ENCODE peak calls at places on chromosomes 5 and 9, in six cellular contexts. X, T, B, Y, O and K are unnamed samples.

GRCh38 chr5:112635276-112635675 is 102.4 kb upstream of the APC start:
- DNase-seq in X (peak; percentile 2), T (no peak), B (no peak), Y (peak; percentile 6), O (no peak), K (no peak)

GRCh38 chr5:174320051-174320450 is 274.5 kb downstream of the NSG2 start:
- DNase-seq in X (no peak), T (no peak), B (no peak), Y (no peak), O (peak; percentile 41), K (no peak)

GRCh38 chr9:131394464-131395026 is 659 bp downstream of the PRRC2B start:
- DNase-seq in X (no peak), T (peak; percentile 67), B (peak; percentile 77), Y (peak; percentile 52), O (peak; percentile 66), K (no peak)

GRCh38 chr9:27838876-27839275 is 265.6 kb upstream of the C9orf72 start:
- DNase-seq in X (no peak), T (no peak), B (no peak), Y (no peak), O (no peak), K (no peak)

GRCh38 chr5:116766470-116766947 is 191.9 kb upstream of the SEMA6A start:
- DNase-seq in X (peak; percentile 86), T (peak; percentile 15), B (peak; percentile 77), Y (peak; percentile 92), O (peak; percentile 58), K (peak; percentile 97)

GRCh38 chr5:142360051-142360498 is 35.3 kb upstream of the SPRY4 start:
- DNase-seq in X (no peak), T (no peak), B (no peak), Y (no peak), O (peak; percentile 77), K (no peak)

GRCh38 chr5:151319334-151319733 is 15.8 kb upstream of the SLC36A3 start:
- DNase-seq in X (peak; percentile 14), T (peak; percentile 35), B (peak; percentile 73), Y (peak; percentile 52), O (peak; percentile 67), K (peak; percentile 0)

GRCh38 chr5:178460598-178461425 is 129.4 kb downstream of the COL23A1 start:
- DNase-seq in X (peak; percentile 3), T (peak; percentile 84), B (no peak), Y (peak; percentile 22), O (peak; percentile 98), K (peak; percentile 7)

GRCh38 chr9:97632406-97632991 is 669 bp downstream of the TSTD2 start:
- DNase-seq in X (peak; percentile 80), T (no peak), B (peak; percentile 86), Y (peak; percentile 85), O (peak; percentile 84), K (no peak)

GRCh38 chr9:97635026-97635425 is 1.4 kb downstream of the NCBP1 start:
- DNase-seq in X (no peak), T (no peak), B (no peak), Y (no peak), O (no peak), K (no peak)

GRCh38 chr9:97636903-97637302 is 3.3 kb downstream of the NCBP1 start:
- DNase-seq in X (no peak), T (no peak), B (no peak), Y (no peak), O (no peak), K (no peak)

GRCh38 chr9:97632992-97633858 is at the start of the genes NCBP1 and TSTD2:
- DNase-seq in X (peak; percentile 95), T (peak; percentile 97), B (peak; percentile 99), Y (peak; percentile 99), O (peak; percentile 98), K (peak; percentile 99)

GRCh38 chr9:97633859-97634485 is 351 bp downstream of the NCBP1 start:
- DNase-seq in X (no peak), T (no peak), B (no peak), Y (no peak), O (no peak), K (no peak)
- TF ChIP-seq CTCF in X (no peak), T (no peak), B (no peak), Y (no peak), O (no peak), K (no peak)

DNA sequence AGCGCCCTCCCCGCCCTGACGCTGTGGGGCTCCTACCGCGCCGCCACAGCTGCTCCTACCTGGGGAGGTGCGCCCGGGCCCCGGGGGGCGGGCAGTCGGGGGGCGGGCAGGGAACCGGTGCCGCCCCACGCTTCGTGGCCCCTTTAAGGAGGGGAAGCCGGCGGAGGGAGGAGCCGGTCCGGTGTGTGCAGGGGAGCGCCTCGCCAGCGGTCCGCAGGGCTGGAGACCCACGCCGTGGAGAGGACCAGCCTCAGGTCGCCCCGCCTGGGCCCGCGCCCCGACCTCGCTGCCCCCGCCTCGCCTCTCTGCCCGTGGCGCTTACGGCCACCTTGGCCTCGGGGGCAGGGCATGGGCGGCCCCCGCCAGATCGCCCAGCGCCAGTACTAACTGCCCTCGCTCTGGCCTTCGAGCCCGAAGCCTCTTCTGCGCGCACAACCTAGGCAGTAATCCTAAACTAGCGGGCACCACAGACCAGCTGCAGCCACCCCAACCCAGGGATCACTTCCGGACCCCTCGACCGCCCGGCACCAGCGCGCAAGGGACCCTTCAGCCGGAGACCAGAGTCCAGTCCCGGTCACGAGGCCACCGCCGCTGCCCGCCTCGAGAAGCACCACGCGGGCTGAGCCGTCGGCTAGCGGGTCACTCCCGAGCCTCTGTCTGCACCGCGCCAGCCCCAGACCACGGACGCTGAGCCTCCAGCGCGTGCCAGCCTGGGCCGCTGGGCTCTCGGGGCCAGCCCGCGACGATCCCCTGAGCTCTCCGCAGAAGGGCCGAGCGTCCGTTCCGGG is at the start of gene FOXE1:
- DNase-seq in X (no peak), T (no peak), B (no peak), Y (no peak), O (peak; percentile 78), K (no peak)
- H3K4me3 ChIP-seq in X (no peak within 1 kb of the TSS), T (peak within 1 kb of the TSS; percentile 35), B (no peak within 1 kb of the TSS), Y (peak within 1 kb of the TSS; percentile 10), O (peak within 1 kb of the TSS; percentile 32), K (no peak within 1 kb of the TSS)

GRCh38 chr9:4548796-4549725 is 58.8 kb downstream of the SLC1A1 start:
- DNase-seq in X (peak; percentile 4), T (peak; percentile 32), B (no peak), Y (peak; percentile 6), O (peak; percentile 92), K (no peak)
- TF ChIP-seq CTCF in X (peak; percentile 30), T (peak; percentile 44), B (no peak), Y (peak; percentile 52), O (peak; percentile 93), K (peak; percentile 29)

DNA sequence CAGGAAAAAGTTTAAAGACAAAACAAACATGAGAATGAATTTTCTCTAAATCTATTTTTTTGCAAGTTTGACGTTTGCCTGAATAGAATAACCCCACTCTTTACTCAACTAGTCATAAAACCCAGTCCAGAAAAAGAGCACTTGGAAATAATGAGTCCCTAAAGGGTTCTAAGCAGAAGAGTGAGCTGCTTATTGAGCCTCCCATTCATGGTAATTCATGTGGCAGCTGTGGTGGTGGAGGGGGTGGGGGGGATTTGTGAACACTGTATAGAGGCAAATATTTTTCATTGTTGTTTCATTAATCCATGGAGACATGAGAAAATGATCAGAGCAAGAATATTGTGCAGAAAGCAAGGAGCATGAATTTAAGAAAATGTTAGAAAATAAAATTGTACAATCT is 1279.2 kb downstream of the CDH12 start:
- DNase-seq in X (no peak), T (no peak), B (no peak), Y (no peak), O (no peak), K (no peak)
- H3K4me3 ChIP-seq in X (no peak overlapping the region), T (no peak overlapping the region), B (no peak overlapping the region), Y (no peak overlapping the region), O (no peak overlapping the region), K (no peak overlapping the region)

GRCh38 chr9:130366888-130367550 is 77.7 kb upstream of the ASS1 start:
- DNase-seq in X (no peak), T (no peak), B (no peak), Y (no peak), O (no peak), K (no peak)

GRCh38 chr9:130366072-130366471 is 78.7 kb upstream of the ASS1 start:
- DNase-seq in X (no peak), T (no peak), B (no peak), Y (no peak), O (no peak), K (no peak)

GRCh38 chr9:130371196-130371966 is 73.4 kb upstream of the ASS1 start:
- DNase-seq in X (no peak), T (no peak), B (no peak), Y (peak; percentile 4), O (no peak), K (no peak)

GRCh38 chr9:130370226-130370625 is 74.5 kb upstream of the ASS1 start:
- DNase-seq in X (no peak), T (no peak), B (no peak), Y (no peak), O (no peak), K (no peak)

DNA sequence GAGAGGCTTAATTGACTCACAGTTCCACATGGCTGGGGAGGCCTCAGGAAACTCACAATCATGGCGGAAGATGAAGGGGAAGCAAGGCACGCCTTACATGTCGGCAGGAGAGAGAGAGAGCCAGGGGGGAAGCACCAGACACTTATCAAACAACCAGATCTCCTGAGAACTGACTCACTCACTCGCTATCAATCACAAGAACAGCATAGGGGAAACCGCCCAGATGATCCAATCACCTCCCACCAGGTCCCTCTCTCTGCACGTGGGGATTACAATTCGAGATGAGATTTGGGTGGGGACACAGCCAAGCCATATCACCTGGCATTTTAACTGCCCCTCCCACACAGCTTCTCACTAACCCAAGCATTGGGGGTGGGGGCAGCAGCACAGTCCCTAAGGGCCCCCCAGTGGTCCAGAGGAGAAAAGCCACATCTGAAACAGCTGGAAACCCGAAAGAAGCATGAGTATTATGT is 76.1 kb upstream of the ASS1 start:
- DNase-seq in X (no peak), T (no peak), B (no peak), Y (no peak), O (peak; percentile 67), K (no peak)
- TF ChIP-seq CTCF in X (no peak), T (no peak), B (no peak), Y (no peak), O (peak; percentile 49), K (peak; percentile 9)

GRCh38 chr5:124570285-124571035 is 176.0 kb downstream of the ZNF608 start:
- DNase-seq in X (no peak), T (no peak), B (no peak), Y (peak; percentile 8), O (no peak), K (no peak)

GRCh38 chr5:124561451-124561850 is 185.0 kb downstream of the ZNF608 start:
- DNase-seq in X (peak; percentile 8), T (no peak), B (no peak), Y (no peak), O (no peak), K (no peak)

DNA sequence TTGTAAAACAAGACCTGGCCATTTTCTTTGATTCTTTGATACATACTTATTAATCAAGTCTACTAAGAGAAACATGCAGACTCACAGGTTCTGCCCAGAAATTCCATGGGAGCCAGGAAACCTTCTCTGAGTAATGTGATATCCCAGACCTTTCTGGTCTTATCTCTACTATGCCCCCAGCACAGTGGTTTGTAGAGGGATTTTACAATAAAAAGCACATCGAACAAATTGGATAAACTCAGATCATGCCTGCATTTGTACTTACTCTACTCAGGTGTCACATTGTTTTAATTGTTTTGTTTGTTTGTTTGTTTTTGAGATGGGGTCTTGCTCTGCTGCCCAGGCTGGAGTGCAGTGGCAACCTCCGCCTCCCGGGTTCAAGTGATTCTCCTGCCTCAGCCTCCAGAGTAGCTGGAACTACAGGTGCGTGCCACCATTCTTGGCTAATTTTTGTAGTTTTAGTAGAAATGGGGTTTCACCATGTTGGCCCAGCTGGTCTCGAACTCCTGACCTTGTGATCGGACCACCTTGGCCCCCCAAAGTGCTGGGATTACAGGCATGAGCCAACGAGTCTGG is 179.5 kb downstream of the ZNF608 start:
- DNase-seq in X (no peak), T (no peak), B (no peak), Y (no peak), O (no peak), K (no peak)
- H3K4me3 ChIP-seq in X (no peak overlapping the region), T (no peak overlapping the region), B (no peak overlapping the region), Y (no peak overlapping the region), O (no peak overlapping the region), K (no peak overlapping the region)

GRCh38 chr5:114360816-114361723 is 800 bp upstream of the KCNN2 start:
- DNase-seq in X (no peak), T (peak; percentile 49), B (no peak), Y (no peak), O (peak; percentile 95), K (no peak)
- TF ChIP-seq CTCF in X (no peak), T (peak; percentile 29), B (no peak), Y (no peak), O (peak; percentile 78), K (peak; percentile 17)